ENCODE peak calls at places on chromosomes 5 and 9, in five cellular contexts. One of them, this sample, is unnamed.

GRCh38 chr9:137391411-137391754 is 31.6 kb downstream of the EXD3 start:
- DNase-seq in fibroblast of pulmonary artery: no peak
- DNase-seq in omental fat pad: no peak
- DNase-seq in brain microvascular endothelial cell: no peak
- DNase-seq in GM04504: no peak
- DNase-seq in this sample: peak

GRCh38 chr9:110583237-110583636 is 3.7 kb upstream of the SVEP1 start:
- DNase-seq in omental fat pad: no peak
- DNase-seq in fibroblast of pulmonary artery: peak
- DNase-seq in GM04504: no peak
- DNase-seq in brain microvascular endothelial cell: peak
- DNase-seq in this sample: no peak

GRCh38 chr5:80231243-80231642 is 24.6 kb downstream of the SERINC5 start:
- DNase-seq in GM04504: no peak
- DNase-seq in omental fat pad: no peak
- DNase-seq in brain microvascular endothelial cell: peak
- DNase-seq in fibroblast of pulmonary artery: peak
- DNase-seq in this sample: no peak

GRCh38 chr9:36207546-36208012 is 16.9 kb downstream of the CLTA start:
- DNase-seq in GM04504: no peak
- DNase-seq in brain microvascular endothelial cell: no peak
- DNase-seq in omental fat pad: no peak
- DNase-seq in fibroblast of pulmonary artery: peak
- DNase-seq in this sample: no peak

GRCh38 chr5:56610093-56610698 is 205.2 kb upstream of the MAP3K1 start:
- DNase-seq in brain microvascular endothelial cell: no peak
- DNase-seq in GM04504: no peak
- DNase-seq in fibroblast of pulmonary artery: no peak
- DNase-seq in omental fat pad: no peak
- DNase-seq in this sample: no peak

GRCh38 chr9:118170032-118170955 is 466.1 kb downstream of the TLR4 start:
- DNase-seq in brain microvascular endothelial cell: peak
- DNase-seq in omental fat pad: no peak
- DNase-seq in GM04504: peak
- DNase-seq in fibroblast of pulmonary artery: peak
- DNase-seq in this sample: peak

GRCh38 chr5:122653087-122654017 is 121.5 kb upstream of the SNX2 start:
- DNase-seq in fibroblast of pulmonary artery: peak
- DNase-seq in GM04504: no peak
- DNase-seq in omental fat pad: no peak
- DNase-seq in brain microvascular endothelial cell: peak
- DNase-seq in this sample: no peak

GRCh38 chr5:74636552-74636951 is 4.0 kb downstream of the ENC1 start:
- DNase-seq in brain microvascular endothelial cell: no peak
- DNase-seq in fibroblast of pulmonary artery: no peak
- DNase-seq in omental fat pad: no peak
- DNase-seq in GM04504: no peak
- DNase-seq in this sample: no peak

GRCh38 chr5:32708949-32709348 is 2.2 kb upstream of the NPR3 start:
- DNase-seq in GM04504: no peak
- DNase-seq in brain microvascular endothelial cell: no peak
- DNase-seq in fibroblast of pulmonary artery: no peak
- DNase-seq in omental fat pad: no peak
- DNase-seq in this sample: no peak

GRCh38 chr5:64497390-64497789 is 8.4 kb upstream of the RGS7BP start:
- DNase-seq in GM04504: no peak
- DNase-seq in fibroblast of pulmonary artery: peak
- DNase-seq in brain microvascular endothelial cell: peak
- DNase-seq in omental fat pad: no peak
- DNase-seq in this sample: no peak

GRCh38 chr5:139654875-139655491 is 6.8 kb downstream of the CXXC5 start:
- DNase-seq in GM04504: no peak
- DNase-seq in fibroblast of pulmonary artery: no peak
- DNase-seq in omental fat pad: no peak
- DNase-seq in brain microvascular endothelial cell: no peak
- DNase-seq in this sample: no peak

GRCh38 chr5:103424008-103424407 is 138.6 kb downstream of the NUDT12 start:
- DNase-seq in GM04504: no peak
- DNase-seq in brain microvascular endothelial cell: peak
- DNase-seq in omental fat pad: no peak
- DNase-seq in fibroblast of pulmonary artery: no peak
- DNase-seq in this sample: no peak

GRCh38 chr5:143328589-143329220 is 74.8 kb downstream of the NR3C1 start:
- DNase-seq in GM04504: no peak
- DNase-seq in omental fat pad: no peak
- DNase-seq in brain microvascular endothelial cell: no peak
- DNase-seq in fibroblast of pulmonary artery: no peak
- DNase-seq in this sample: no peak

GRCh38 chr5:160198148-160198545 is 31.2 kb upstream of the FABP6 start:
- DNase-seq in GM04504: no peak
- DNase-seq in omental fat pad: no peak
- DNase-seq in brain microvascular endothelial cell: no peak
- DNase-seq in fibroblast of pulmonary artery: no peak
- DNase-seq in this sample: no peak

GRCh38 chr5:88662801-88663360 is 220.1 kb downstream of the MEF2C start:
- DNase-seq in fibroblast of pulmonary artery: no peak
- DNase-seq in omental fat pad: no peak
- DNase-seq in brain microvascular endothelial cell: no peak
- DNase-seq in GM04504: no peak
- DNase-seq in this sample: no peak

GRCh38 chr5:104186100-104186499 is 623.5 kb upstream of the NUDT12 start:
- DNase-seq in brain microvascular endothelial cell: peak
- DNase-seq in omental fat pad: no peak
- DNase-seq in fibroblast of pulmonary artery: no peak
- DNase-seq in GM04504: no peak
- DNase-seq in this sample: no peak

GRCh38 chr5:174690256-174690655 is 34.1 kb upstream of the MSX2 start:
- DNase-seq in omental fat pad: no peak
- DNase-seq in GM04504: no peak
- DNase-seq in fibroblast of pulmonary artery: no peak
- DNase-seq in brain microvascular endothelial cell: no peak
- DNase-seq in this sample: no peak

GRCh38 chr9:34989946-34990635 is 546 bp downstream of the DNAJB5 start:
- DNase-seq in omental fat pad: peak
- DNase-seq in GM04504: no peak
- DNase-seq in brain microvascular endothelial cell: no peak
- DNase-seq in fibroblast of pulmonary artery: peak
- DNase-seq in this sample: no peak